ENCODE peak calls at places on chromosomes 6 and 20, in four cellular contexts. C is astrocyte of the hippocampus, J is T follicular helper cell, O is amniotic stem cell. H is an unnamed sample.

GRCh38 chr20:47854687-47855212 is 69.5 kb upstream of the SULF2 start:
- DNase-seq in O (no peak), C (peak), J (no peak), H (peak)

GRCh38 chr20:31840906-31841816 is 4.2 kb downstream of the FOXS1 start:
- DNase-seq in O (no peak), C (peak), J (no peak), H (no peak)

GRCh38 chr20:50996901-50997830 is 25.7 kb downstream of the KCNG1 start:
- DNase-seq in O (no peak), C (peak), J (no peak), H (no peak)

GRCh38 chr6:34020278-34020677 is 125.6 kb downstream of the GRM4 start:
- DNase-seq in O (no peak), C (no peak), J (no peak), H (no peak)

GRCh38 chr20:10550204-10551118 is 115.4 kb downstream of the SLX4IP start:
- DNase-seq in O (no peak), C (no peak), J (no peak), H (no peak)

GRCh38 chr6:87700729-87701675 is 1.0 kb downstream of the AKIRIN2 start:
- DNase-seq in C (peak), O (no peak), J (peak), H (peak)

GRCh38 chr6:130417951-130418350 is 52.1 kb downstream of the TMEM200A start:
- DNase-seq in J (no peak), O (no peak), C (no peak), H (no peak)

GRCh38 chr6:55980627-55981211 is 105.3 kb upstream of the BMP5 start:
- DNase-seq in O (peak), J (no peak), C (peak), H (peak)

GRCh38 chr6:11909696-11910132 is 102.4 kb upstream of the HIVEP1 start:
- DNase-seq in J (no peak), C (peak), O (peak), H (no peak)

GRCh38 chr6:127592964-127593363 is 16.0 kb downstream of the C6orf58 start:
- DNase-seq in C (no peak), J (no peak), O (no peak), H (no peak)

GRCh38 chr20:50735813-50736212 is 4.4 kb downstream of the PARD6B start:
- DNase-seq in C (no peak), J (no peak), O (no peak), H (no peak)

GRCh38 chr6:49528571-49528970 is 21.9 kb upstream of the C6orf141 start:
- DNase-seq in C (peak), J (no peak), O (no peak), H (peak)

GRCh38 chr6:38587766-38588362 is 51.9 kb downstream of the BTBD9 start:
- DNase-seq in J (no peak), O (no peak), C (no peak), H (no peak)

GRCh38 chr20:34647737-34648136 is 29.2 kb downstream of the PIGU start:
- DNase-seq in O (no peak), J (no peak), C (no peak), H (no peak)

GRCh38 chr6:113361014-113361645 is 496.0 kb upstream of the MARCKS start:
- DNase-seq in J (no peak), C (peak), O (no peak), H (no peak)

GRCh38 chr6:74598473-74599393 is 607.1 kb downstream of the COL12A1 start:
- DNase-seq in J (no peak), O (no peak), C (no peak), H (no peak)

GRCh38 chr6:5996701-5997419 is 9.9 kb downstream of the NRN1 start:
- DNase-seq in J (no peak), C (peak), O (no peak), H (peak)

GRCh38 chr6:105611606-105612005 is 208.7 kb upstream of the PREP start:
- DNase-seq in O (no peak), C (no peak), J (no peak), H (no peak)

GRCh38 chr20:36544134-36545018 is 3.1 kb downstream of the MYL9 start:
- DNase-seq in J (no peak), O (peak), C (peak), H (no peak)

GRCh38 chr6:17021539-17021889 is 80.3 kb upstream of the STMND1 start:
- DNase-seq in O (peak), C (peak), J (no peak), H (no peak)

GRCh38 chr6:73802366-73802765 is 106.4 kb downstream of the CD109 start:
- DNase-seq in O (no peak), C (no peak), J (no peak), H (no peak)

GRCh38 chr20:31716818-31717477 is 5.7 kb downstream of the BCL2L1 start:
- DNase-seq in J (no peak), C (no peak), O (no peak), H (no peak)

H was measured in NCI-H1417.